ENCODE peak calls at places on chromosomes 7 and 10, in six cellular contexts. R is fibroblast of mammary gland, C is nephron progenitor cell, P is M059J, J is NCI-H1092, N is NCI-H2107. M is an unnamed sample.

GRCh38 chr10:114262478-114262877 is 23.4 kb downstream of the VWA2 start:
- DNase-seq in R (no peak), C (no peak), P (no peak), J (no peak), N (no peak), M (no peak)

GRCh38 chr10:132050191-132050590 is 15.6 kb upstream of the JAKMIP3 start:
- DNase-seq in R (no peak), C (no peak), P (no peak), J (no peak), N (no peak), M (no peak)

GRCh38 chr10:64594072-64594471 is 1072.9 kb downstream of the REEP3 start:
- DNase-seq in R (no peak), C (no peak), P (no peak), J (no peak), N (no peak), M (no peak)

GRCh38 chr10:11639861-11640764 is 28.7 kb upstream of the USP6NL start:
- DNase-seq in R (no peak), C (no peak), P (no peak), J (no peak), N (no peak), M (no peak)

GRCh38 chr10:5692476-5693358 is 8.1 kb downstream of the TASOR2 start:
- DNase-seq in R (peak; percentile 32), C (peak; percentile 79), P (no peak), J (peak; percentile 33), N (no peak), M (peak; percentile 60)

GRCh38 chr7:101543846-101544245 is 85.2 kb downstream of the MYL10 start:
- DNase-seq in R (no peak), C (no peak), P (no peak), J (no peak), N (no peak), M (no peak)

GRCh38 chr7:113199841-113200240 is 81.5 kb upstream of the SMIM30 start:
- DNase-seq in R (peak; percentile 86), C (no peak), P (peak; percentile 72), J (no peak), N (no peak), M (no peak)

GRCh38 chr10:6928531-6929080 is 348.5 kb upstream of the PRKCQ start:
- DNase-seq in R (no peak), C (no peak), P (no peak), J (no peak), N (no peak), M (no peak)

GRCh38 chr7:102111063-102111757 is 175.5 kb upstream of the SH2B2 start:
- DNase-seq in R (no peak), C (no peak), P (no peak), J (no peak), N (no peak), M (no peak)

GRCh38 chr10:89118091-89118490 is 89.0 kb downstream of the CH25H start:
- DNase-seq in R (peak; percentile 84), C (no peak), P (peak; percentile 87), J (no peak), N (no peak), M (no peak)

GRCh38 chr10:15363031-15363430 is 8.1 kb downstream of the FAM171A1 start:
- DNase-seq in R (no peak), C (no peak), P (peak; percentile 62), J (no peak), N (no peak), M (no peak)

GRCh38 chr7:141220263-141220662 is 146.4 kb downstream of the TMEM178B start:
- DNase-seq in R (peak; percentile 17), C (no peak), P (peak; percentile 36), J (peak; percentile 41), N (no peak), M (no peak)

GRCh38 chr7:73773700-73774517 is 3.8 kb upstream of the CLDN3 start:
- DNase-seq in R (no peak), C (no peak), P (no peak), J (no peak), N (no peak), M (no peak)

GRCh38 chr10:128051548-128051947 is 74.7 kb downstream of the MKI67 start:
- DNase-seq in R (no peak), C (no peak), P (no peak), J (no peak), N (no peak), M (no peak)

GRCh38 chr10:90224791-90225566 is 523.6 kb downstream of the KIF20B start:
- DNase-seq in R (no peak), C (no peak), P (no peak), J (no peak), N (no peak), M (no peak)

GRCh38 chr7:155669717-155670505 is 25.4 kb downstream of the RBM33 start:
- DNase-seq in R (peak; percentile 88), C (no peak), P (no peak), J (no peak), N (no peak), M (no peak)

GRCh38 chr7:138752568-138753518 is 45.0 kb upstream of the TMEM213 start:
- DNase-seq in R (no peak), C (no peak), P (peak; percentile 88), J (peak; percentile 66), N (peak; percentile 84), M (no peak)

GRCh38 chr7:130880668-130881067 is 146.7 kb upstream of the KLF14 start:
- DNase-seq in R (peak; percentile 52), C (no peak), P (no peak), J (no peak), N (no peak), M (no peak)

GRCh38 chr7:27491534-27491933 is 171.1 kb downstream of the HIBADH start:
- DNase-seq in R (no peak), C (no peak), P (peak; percentile 72), J (no peak), N (no peak), M (no peak)

GRCh38 chr7:153616808-153617207 is 435.4 kb upstream of the DPP6 start:
- DNase-seq in R (no peak), C (peak; percentile 2), P (no peak), J (no peak), N (no peak), M (no peak)

GRCh38 chr7:45160374-45160773 is 2.8 kb downstream of the RAMP3 start:
- DNase-seq in R (no peak), C (no peak), P (peak; percentile 10), J (no peak), N (no peak), M (no peak)

GRCh38 chr10:62735464-62736188 is 68.9 kb upstream of the ADO start:
- DNase-seq in R (peak; percentile 65), C (no peak), P (peak; percentile 74), J (no peak), N (no peak), M (no peak)

GRCh38 chr7:80724249-80724871 is 85.9 kb downstream of the CD36 start:
- DNase-seq in R (peak; percentile 98), C (no peak), P (peak; percentile 69), J (no peak), N (no peak), M (no peak)

GRCh38 chr10:71010730-71011129 is 122.4 kb upstream of the PCBD1 start:
- DNase-seq in R (no peak), C (no peak), P (no peak), J (no peak), N (no peak), M (no peak)

GRCh38 chr7:157292770-157293412 is 43.9 kb upstream of the DNAJB6 start:
- DNase-seq in R (no peak), C (no peak), P (no peak), J (no peak), N (no peak), M (no peak)

GRCh38 chr10:30151581-30152389 is 92.4 kb upstream of the JCAD start:
- DNase-seq in R (peak; percentile 92), C (no peak), P (peak; percentile 88), J (no peak), N (peak; percentile 5), M (no peak)